ENCODE peak calls at places on chromosomes 16 and 17, in eight cellular contexts. L is A549, G is lower leg skin, S is transverse colon, Y is right lobe of liver, I is IMR-90, W is body of pancreas, U is prostate gland. A is an unnamed sample.
A peak's percentile ranks its signal among the peaks of the same experiment; 100 is the strongest.

GRCh38 chr17:64176556-64176955 is 46.6 kb upstream of the ERN1 start:
- DNase-seq in L (no peak), G (no peak), S (no peak), Y (no peak), I (no peak), W (no peak), U (no peak), A (no peak)

GRCh38 chr17:73356561-73357170 is 44.9 kb upstream of the CDC42EP4 start:
- DNase-seq in L (no peak), G (no peak), S (no peak), Y (no peak), I (no peak), W (no peak), U (no peak), A (no peak)

GRCh38 chr17:69577098-69577497 is 162.6 kb downstream of the MAP2K6 start:
- DNase-seq in L (no peak), G (no peak), S (no peak), Y (no peak), I (no peak), W (no peak), U (no peak), A (no peak)

GRCh38 chr17:77674358-77674757 is 284.1 kb upstream of the TNRC6C start:
- DNase-seq in L (no peak), G (no peak), S (no peak), Y (no peak), I (no peak), W (no peak), U (no peak), A (no peak)

GRCh38 chr17:882827-883585 is 96.6 kb downstream of the NXN start:
- DNase-seq in L (no peak), G (peak; percentile 69), S (peak; percentile 34), Y (peak; percentile 73), I (peak; percentile 66), W (peak; percentile 88), U (peak; percentile 56), A (peak; percentile 79)

GRCh38 chr17:7842380-7842949 is 8.4 kb downstream of the KDM6B start:
- DNase-seq in L (peak; percentile 90), G (no peak), S (peak; percentile 82), Y (peak; percentile 84), I (peak; percentile 97), W (peak; percentile 75), U (peak; percentile 41), A (peak; percentile 85)

GRCh38 chr17:80678621-80679020 is 134.0 kb downstream of the RPTOR start:
- DNase-seq in L (no peak), G (no peak), S (no peak), Y (no peak), I (peak; percentile 91), W (no peak), U (no peak), A (no peak)

GRCh38 chr16:50324345-50324744 is 44.4 kb downstream of the BRD7 start:
- DNase-seq in L (no peak), G (no peak), S (no peak), Y (no peak), I (no peak), W (no peak), U (no peak), A (no peak)

GRCh38 chr17:64182325-64183012 is 52.5 kb upstream of the ERN1 start:
- DNase-seq in L (no peak), G (no peak), S (no peak), Y (no peak), I (no peak), W (no peak), U (no peak), A (no peak)

GRCh38 chr17:82242698-82242976 is 13.8 kb downstream of the SLC16A3 start:
- DNase-seq in L (no peak), G (no peak), S (no peak), Y (no peak), I (no peak), W (no peak), U (no peak), A (no peak)

GRCh38 chr17:55264640-55265298 is at the start of gene HLF:
- DNase-seq in L (peak; percentile 86), G (peak; percentile 70), S (peak; percentile 81), Y (peak; percentile 90), I (peak; percentile 63), W (peak; percentile 85), U (peak; percentile 69), A (peak; percentile 88)

GRCh38 chr17:27559996-27560481 is 70.9 kb upstream of the LGALS9 start:
- DNase-seq in L (peak; percentile 60), G (peak; percentile 39), S (peak; percentile 39), Y (no peak), I (peak; percentile 93), W (peak; percentile 75), U (no peak), A (peak; percentile 69)

GRCh38 chr17:45197108-45197507 is 24.6 kb upstream of the FMNL1 start:
- DNase-seq in L (no peak), G (no peak), S (no peak), Y (no peak), I (no peak), W (no peak), U (no peak), A (no peak)

GRCh38 chr17:70078549-70078948 is 3.5 kb downstream of the KCNJ16 start:
- DNase-seq in L (no peak), G (no peak), S (no peak), Y (no peak), I (no peak), W (no peak), U (no peak), A (no peak)

GRCh38 chr16:10338426-10338825 is 47.4 kb upstream of the ATF7IP2 start:
- DNase-seq in L (no peak), G (no peak), S (no peak), Y (no peak), I (no peak), W (no peak), U (no peak), A (no peak)

GRCh38 chr17:63361182-63361581 is 84.9 kb downstream of the CYB561 start:
- DNase-seq in L (no peak), G (no peak), S (no peak), Y (no peak), I (no peak), W (no peak), U (no peak), A (no peak)

GRCh38 chr17:7283471-7284216 is 2.1 kb downstream of the SLC2A4 start:
- DNase-seq in L (no peak), G (no peak), S (no peak), Y (no peak), I (no peak), W (no peak), U (no peak), A (no peak)

GRCh38 chr16:85347213-85347591 is 234.9 kb upstream of the CIBAR2 start:
- DNase-seq in L (peak; percentile 52), G (no peak), S (no peak), Y (no peak), I (no peak), W (no peak), U (peak; percentile 36), A (no peak)
- TF ChIP-seq CTCF in L (peak; percentile 8), G (no peak), S (peak; percentile 39), Y (peak; percentile 21), I (peak; percentile 42), W (no peak), U (no peak), A (no peak)

GRCh38 chr16:25014500-25015147 is 545 bp downstream of the ARHGAP17 start:
- DNase-seq in L (peak; percentile 47), G (no peak), S (peak; percentile 47), Y (peak; percentile 78), I (peak; percentile 48), W (peak; percentile 49), U (peak; percentile 33), A (peak; percentile 62)
- TF ChIP-seq POLR2A in L (no peak), G (no peak), S (no peak), Y (no peak), I (no peak), W (peak; percentile 17), U (no peak), A (no peak)

DNA sequence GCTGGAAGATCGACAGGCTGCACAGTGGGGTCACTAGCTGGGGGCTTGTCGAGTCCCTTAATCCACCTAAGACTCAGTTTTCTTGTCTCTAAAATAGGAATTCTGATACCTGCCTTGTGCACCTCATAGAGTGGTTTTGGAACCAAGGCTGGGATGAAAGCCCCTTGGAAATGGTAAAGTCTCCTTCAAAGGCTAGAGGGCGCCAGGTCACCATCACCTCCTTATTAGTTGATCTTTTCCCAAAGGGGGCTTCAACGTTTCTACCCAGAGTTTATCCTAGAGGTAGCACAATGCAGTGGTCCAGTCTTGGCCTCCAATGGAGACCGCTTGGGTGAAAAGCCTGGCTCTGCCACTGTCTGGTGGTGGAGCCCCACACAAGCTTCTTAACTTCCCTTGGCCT is 158.2 kb downstream of the AIPL1 start:
- DNase-seq in L (no peak), G (no peak), S (no peak), Y (no peak), I (no peak), W (no peak), U (no peak), A (no peak)
- TF ChIP-seq CTCF in L (peak; percentile 12), G (no peak), S (no peak), Y (no peak), I (no peak), W (no peak), U (no peak), A (no peak)

GRCh38 chr16:31094424-31095120 is at the start of gene VKORC1:
- DNase-seq in L (peak; percentile 99), G (peak; percentile 95), S (peak; percentile 96), Y (peak; percentile 98), I (peak; percentile 97), W (peak; percentile 96), U (peak; percentile 96), A (peak; percentile 94)
- TF ChIP-seq POLR2A in L (peak; percentile 62), G (no peak), S (peak; percentile 61), Y (peak; percentile 91), I (no peak), W (peak; percentile 81), U (peak; percentile 81), A (no peak)

DNA sequence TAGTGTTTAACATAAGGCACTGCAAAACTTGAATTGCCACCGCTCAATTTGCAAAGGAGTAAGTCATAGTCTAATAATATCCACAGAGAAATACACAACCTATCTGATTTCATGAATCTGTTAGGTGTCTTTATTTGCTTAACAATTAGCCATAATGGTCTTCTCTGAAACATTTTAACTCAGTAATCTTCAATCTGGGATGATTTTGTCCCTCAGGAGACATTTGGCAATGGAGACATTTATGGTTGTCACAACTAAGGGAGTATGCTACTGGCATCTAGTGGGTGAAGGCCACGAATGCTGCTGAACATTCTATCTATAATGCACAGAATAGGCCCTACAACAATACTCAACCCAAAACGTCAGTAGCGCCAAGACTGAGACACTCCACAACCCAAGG is 4.3 kb downstream of the UBE2G1 start:
- DNase-seq in L (peak; percentile 44), G (no peak), S (no peak), Y (no peak), I (no peak), W (no peak), U (no peak), A (no peak)
- TF ChIP-seq CTCF in L (peak; percentile 42), G (no peak), S (no peak), Y (no peak), I (no peak), W (peak; percentile 4), U (no peak), A (no peak)

GRCh38 chr17:19004601-19005441 is at the start of gene FAM83G:
- DNase-seq in L (peak; percentile 87), G (peak; percentile 68), S (peak; percentile 92), Y (peak; percentile 84), I (peak; percentile 71), W (peak; percentile 91), U (peak; percentile 85), A (peak; percentile 65)
- TF ChIP-seq POLR2A in L (peak; percentile 67), G (no peak), S (peak; percentile 80), Y (peak; percentile 95), I (peak; percentile 48), W (peak; percentile 86), U (peak; percentile 29), A (no peak)

A was measured in ovary.